ENCODE peak calls at places on chromosomes 7 and 10, in six cellular contexts. One of them, this sample, is unnamed.

GRCh38 chr10:126166797-126167196 is 221.5 kb downstream of the ADAM12 start:
- DNase-seq in stomach: no peak
- DNase-seq in IMR-90: no peak
- DNase-seq in GM10248: no peak
- DNase-seq in Calu3: no peak
- DNase-seq in neural crest cell: no peak
- DNase-seq in this sample: no peak

GRCh38 chr10:80252296-80252887 is 37.1 kb downstream of the MAT1A start:
- DNase-seq in stomach: no peak
- DNase-seq in IMR-90: no peak
- DNase-seq in GM10248: peak; percentile 4
- DNase-seq in Calu3: no peak
- DNase-seq in neural crest cell: no peak
- DNase-seq in this sample: no peak

GRCh38 chr10:35262436-35262835 is 73.9 kb upstream of the CCNY start:
- DNase-seq in stomach: no peak
- DNase-seq in IMR-90: peak; percentile 48
- DNase-seq in GM10248: no peak
- DNase-seq in Calu3: no peak
- DNase-seq in neural crest cell: no peak
- DNase-seq in this sample: no peak

GRCh38 chr10:132886211-132887099 is 55.9 kb downstream of the CFAP46 start:
- DNase-seq in stomach: peak; percentile 50
- DNase-seq in IMR-90: no peak
- DNase-seq in GM10248: no peak
- DNase-seq in Calu3: peak; percentile 33
- DNase-seq in neural crest cell: no peak
- DNase-seq in this sample: no peak

GRCh38 chr7:131774419-131775220 is 218.2 kb upstream of the PODXL start:
- DNase-seq in stomach: no peak
- DNase-seq in IMR-90: no peak
- DNase-seq in GM10248: no peak
- DNase-seq in Calu3: no peak
- DNase-seq in neural crest cell: no peak
- DNase-seq in this sample: peak; percentile 47

GRCh38 chr7:1936006-1936310 is 265.9 kb downstream of the ELFN1 start:
- DNase-seq in stomach: no peak
- DNase-seq in IMR-90: no peak
- DNase-seq in GM10248: no peak
- DNase-seq in Calu3: no peak
- DNase-seq in neural crest cell: no peak
- DNase-seq in this sample: no peak

GRCh38 chr7:99375070-99375807 is 709 bp downstream of the ARPC1B start:
- DNase-seq in stomach: peak; percentile 80
- DNase-seq in IMR-90: peak; percentile 41
- DNase-seq in GM10248: peak; percentile 81
- DNase-seq in Calu3: peak; percentile 74
- DNase-seq in neural crest cell: peak; percentile 30
- DNase-seq in this sample: peak; percentile 72

GRCh38 chr10:116960066-116960465 is 44.9 kb downstream of the SHTN1 start:
- DNase-seq in stomach: no peak
- DNase-seq in IMR-90: peak; percentile 49
- DNase-seq in GM10248: no peak
- DNase-seq in Calu3: no peak
- DNase-seq in neural crest cell: no peak
- DNase-seq in this sample: no peak

GRCh38 chr7:92749327-92749730 is 87.0 kb downstream of the CDK6 start:
- DNase-seq in stomach: no peak
- DNase-seq in IMR-90: peak; percentile 64
- DNase-seq in GM10248: no peak
- DNase-seq in Calu3: no peak
- DNase-seq in neural crest cell: no peak
- DNase-seq in this sample: no peak

GRCh38 chr10:111113961-111114830 is 37.4 kb downstream of the ADRA2A start:
- DNase-seq in stomach: peak; percentile 43
- DNase-seq in IMR-90: no peak
- DNase-seq in GM10248: no peak
- DNase-seq in Calu3: no peak
- DNase-seq in neural crest cell: no peak
- DNase-seq in this sample: peak; percentile 14

GRCh38 chr7:88377421-88377820 is 70.7 kb upstream of the STEAP4 start:
- DNase-seq in stomach: no peak
- DNase-seq in IMR-90: no peak
- DNase-seq in GM10248: no peak
- DNase-seq in Calu3: no peak
- DNase-seq in neural crest cell: no peak
- DNase-seq in this sample: no peak

GRCh38 chr7:23462846-23463245 is 7.4 kb downstream of the IGF2BP3 start:
- DNase-seq in stomach: no peak
- DNase-seq in IMR-90: peak; percentile 67
- DNase-seq in GM10248: no peak
- DNase-seq in Calu3: peak; percentile 61
- DNase-seq in neural crest cell: no peak
- DNase-seq in this sample: peak; percentile 75

GRCh38 chr10:55001422-55001821 is 200.4 kb upstream of the PCDH15 start:
- DNase-seq in stomach: no peak
- DNase-seq in IMR-90: no peak
- DNase-seq in GM10248: no peak
- DNase-seq in Calu3: no peak
- DNase-seq in neural crest cell: no peak
- DNase-seq in this sample: no peak

GRCh38 chr7:43850348-43851116 is 18.8 kb downstream of the MRPS24 start:
- DNase-seq in stomach: no peak
- DNase-seq in IMR-90: no peak
- DNase-seq in GM10248: no peak
- DNase-seq in Calu3: no peak
- DNase-seq in neural crest cell: no peak
- DNase-seq in this sample: no peak

GRCh38 chr7:80134105-80134535 is 511 bp upstream of the GNAI1 start:
- DNase-seq in stomach: no peak
- DNase-seq in IMR-90: no peak
- DNase-seq in GM10248: no peak
- DNase-seq in Calu3: no peak
- DNase-seq in neural crest cell: no peak
- DNase-seq in this sample: no peak

GRCh38 chr7:90551036-90551435 is 45.1 kb upstream of the CDK14 start:
- DNase-seq in stomach: no peak
- DNase-seq in IMR-90: peak; percentile 10
- DNase-seq in GM10248: no peak
- DNase-seq in Calu3: peak; percentile 9
- DNase-seq in neural crest cell: no peak
- DNase-seq in this sample: no peak

GRCh38 chr7:97006146-97006950 is 995 bp downstream of the DLX6 start:
- DNase-seq in stomach: peak; percentile 39
- DNase-seq in IMR-90: peak; percentile 1
- DNase-seq in GM10248: no peak
- DNase-seq in Calu3: peak; percentile 41
- DNase-seq in neural crest cell: no peak
- DNase-seq in this sample: no peak

GRCh38 chr7:140260338-140260737 is 83.6 kb upstream of the KDM7A start:
- DNase-seq in stomach: no peak
- DNase-seq in IMR-90: no peak
- DNase-seq in GM10248: no peak
- DNase-seq in Calu3: no peak
- DNase-seq in neural crest cell: no peak
- DNase-seq in this sample: no peak

GRCh38 chr10:73768881-73769280 is 13.0 kb upstream of the CHCHD1 start:
- DNase-seq in stomach: no peak
- DNase-seq in IMR-90: no peak
- DNase-seq in GM10248: peak; percentile 40
- DNase-seq in Calu3: no peak
- DNase-seq in neural crest cell: no peak
- DNase-seq in this sample: no peak

GRCh38 chr7:3157541-3158287 is 114.0 kb upstream of the CARD11 start:
- DNase-seq in stomach: no peak
- DNase-seq in IMR-90: peak; percentile 6
- DNase-seq in GM10248: no peak
- DNase-seq in Calu3: peak; percentile 16
- DNase-seq in neural crest cell: no peak
- DNase-seq in this sample: peak; percentile 20

GRCh38 chr7:125971656-125972055 is 1042.0 kb upstream of the POT1 start:
- DNase-seq in stomach: no peak
- DNase-seq in IMR-90: no peak
- DNase-seq in GM10248: no peak
- DNase-seq in Calu3: no peak
- DNase-seq in neural crest cell: no peak
- DNase-seq in this sample: no peak
- TF ChIP-seq CTCF in stomach: no peak
- TF ChIP-seq CTCF in IMR-90: no peak
- TF ChIP-seq CTCF in GM10248: no peak
- TF ChIP-seq CTCF in Calu3: no peak
- TF ChIP-seq CTCF in neural crest cell: no peak
- TF ChIP-seq CTCF in this sample: no peak

GRCh38 chr10:11292576-11293302 is 275.1 kb downstream of the CELF2 start:
- DNase-seq in stomach: no peak
- DNase-seq in IMR-90: no peak
- DNase-seq in GM10248: no peak
- DNase-seq in Calu3: no peak
- DNase-seq in neural crest cell: no peak
- DNase-seq in this sample: no peak
- TF ChIP-seq CTCF in stomach: no peak
- TF ChIP-seq CTCF in IMR-90: no peak
- TF ChIP-seq CTCF in GM10248: no peak
- TF ChIP-seq CTCF in Calu3: no peak
- TF ChIP-seq CTCF in neural crest cell: no peak
- TF ChIP-seq CTCF in this sample: no peak

GRCh38 chr10:47359101-47359500 is 10.9 kb downstream of the RBP3 start:
- DNase-seq in stomach: no peak
- DNase-seq in IMR-90: no peak
- DNase-seq in GM10248: no peak
- DNase-seq in Calu3: no peak
- DNase-seq in neural crest cell: no peak
- DNase-seq in this sample: no peak

GRCh38 chr10:47360419-47361040 is 12.4 kb downstream of the RBP3 start:
- DNase-seq in stomach: peak; percentile 19
- DNase-seq in IMR-90: no peak
- DNase-seq in GM10248: no peak
- DNase-seq in Calu3: no peak
- DNase-seq in neural crest cell: no peak
- DNase-seq in this sample: no peak

GRCh38 chr10:47359626-47360418 is 11.7 kb downstream of the RBP3 start:
- DNase-seq in stomach: no peak
- DNase-seq in IMR-90: no peak
- DNase-seq in GM10248: no peak
- DNase-seq in Calu3: no peak
- DNase-seq in neural crest cell: no peak
- DNase-seq in this sample: no peak

GRCh38 chr10:47362199-47362598 is 14.0 kb downstream of the RBP3 start:
- DNase-seq in stomach: no peak
- DNase-seq in IMR-90: no peak
- DNase-seq in GM10248: no peak
- DNase-seq in Calu3: no peak
- DNase-seq in neural crest cell: no peak
- DNase-seq in this sample: no peak

GRCh38 chr10:47361293-47361692 is 13.1 kb downstream of the RBP3 start:
- DNase-seq in stomach: peak; percentile 38
- DNase-seq in IMR-90: peak; percentile 16
- DNase-seq in GM10248: peak; percentile 63
- DNase-seq in Calu3: peak; percentile 63
- DNase-seq in neural crest cell: peak; percentile 65
- DNase-seq in this sample: peak; percentile 29
- TF ChIP-seq CTCF in stomach: peak; percentile 41
- TF ChIP-seq CTCF in IMR-90: peak; percentile 68
- TF ChIP-seq CTCF in GM10248: peak; percentile 54
- TF ChIP-seq CTCF in Calu3: peak; percentile 80
- TF ChIP-seq CTCF in neural crest cell: peak; percentile 76
- TF ChIP-seq CTCF in this sample: peak; percentile 88

GRCh38 chr10:78361031-78361430 is 327.4 kb downstream of the RPS24 start:
- DNase-seq in stomach: no peak
- DNase-seq in IMR-90: no peak
- DNase-seq in GM10248: no peak
- DNase-seq in Calu3: no peak
- DNase-seq in neural crest cell: no peak
- DNase-seq in this sample: no peak
- TF ChIP-seq CTCF in stomach: no peak
- TF ChIP-seq CTCF in IMR-90: no peak
- TF ChIP-seq CTCF in GM10248: no peak
- TF ChIP-seq CTCF in Calu3: no peak
- TF ChIP-seq CTCF in neural crest cell: no peak
- TF ChIP-seq CTCF in this sample: no peak

DNA sequence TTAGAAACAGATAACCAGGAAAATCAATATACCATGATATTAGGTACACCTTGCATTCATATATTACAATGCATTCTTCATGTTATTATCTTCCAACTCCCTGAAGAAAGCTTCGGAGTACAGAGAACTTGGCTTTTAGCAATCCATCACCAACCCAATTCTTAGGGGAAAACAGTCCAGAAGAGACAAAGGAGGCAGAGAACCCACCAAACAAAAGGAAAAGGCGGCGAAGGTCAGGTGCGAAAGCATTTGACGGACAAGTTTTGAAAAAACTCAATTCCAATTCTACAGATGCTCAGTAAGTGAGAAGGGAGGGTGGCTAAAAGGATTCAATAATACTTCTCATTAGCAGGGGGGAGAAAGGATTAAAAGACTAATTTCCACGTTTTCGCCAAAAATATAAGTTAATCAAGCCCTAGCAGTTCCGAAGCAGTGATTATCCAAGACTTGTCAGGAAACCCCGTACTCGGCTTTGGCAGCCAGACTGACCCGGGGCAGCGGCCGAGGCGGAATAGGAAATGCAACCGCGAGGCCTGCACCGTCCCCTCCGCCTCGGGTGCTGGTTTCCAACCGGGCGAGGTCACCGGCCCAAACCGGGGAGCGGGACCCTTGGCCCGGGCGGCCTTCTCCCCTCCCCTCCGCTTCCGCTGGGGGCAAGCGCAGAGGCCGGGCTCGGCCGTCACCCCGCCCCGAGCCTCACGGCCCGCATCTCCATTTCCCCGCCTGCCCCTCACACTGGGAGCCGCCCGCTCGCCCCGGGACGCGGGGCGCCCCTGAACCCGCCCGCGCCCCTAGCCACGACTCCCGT is 747 bp downstream of the GDI2 start:
- DNase-seq in stomach: peak; percentile 58
- DNase-seq in IMR-90: no peak
- DNase-seq in GM10248: peak; percentile 50
- DNase-seq in Calu3: peak; percentile 42
- DNase-seq in neural crest cell: peak; percentile 30
- DNase-seq in this sample: peak; percentile 19
- TF ChIP-seq CTCF in stomach: no peak
- TF ChIP-seq CTCF in IMR-90: no peak
- TF ChIP-seq CTCF in GM10248: no peak
- TF ChIP-seq CTCF in Calu3: no peak
- TF ChIP-seq CTCF in neural crest cell: peak; percentile 5
- TF ChIP-seq CTCF in this sample: no peak

DNA sequence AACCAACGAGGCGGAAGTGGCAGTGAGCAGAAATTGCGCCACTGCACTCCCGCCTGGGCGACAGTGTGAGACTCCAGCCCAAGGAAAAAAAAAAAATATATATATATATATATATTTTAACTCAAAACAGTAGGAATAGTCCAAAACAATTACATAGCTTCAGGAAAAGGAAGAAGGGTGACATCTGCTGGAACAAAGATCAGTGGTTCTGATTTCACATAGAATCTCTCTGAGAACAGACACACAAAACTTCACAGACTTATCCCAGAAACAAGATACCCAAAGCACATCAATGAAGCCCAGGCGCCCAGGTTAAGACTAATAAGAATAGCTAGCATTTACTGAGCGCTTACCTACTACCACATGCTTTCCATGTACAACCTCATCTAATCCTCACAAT is 45.0 kb downstream of the DNMBP start:
- DNase-seq in stomach: no peak
- DNase-seq in IMR-90: peak; percentile 42
- DNase-seq in GM10248: no peak
- DNase-seq in Calu3: no peak
- DNase-seq in neural crest cell: no peak
- DNase-seq in this sample: peak; percentile 57
- TF ChIP-seq CTCF in stomach: no peak
- TF ChIP-seq CTCF in IMR-90: peak; percentile 37
- TF ChIP-seq CTCF in GM10248: no peak
- TF ChIP-seq CTCF in Calu3: no peak
- TF ChIP-seq CTCF in neural crest cell: peak; percentile 22
- TF ChIP-seq CTCF in this sample: peak; percentile 8